ENCODE peak calls at places on chromosome 19, in seven cellular contexts. One of them, this sample, is unnamed.

GRCh38 chr19:33108161-33108560 is 23.8 kb upstream of the WDR88 start:
- DNase-seq in ascending aorta: no peak
- DNase-seq in T-helper 1 cell: no peak
- DNase-seq in NCI-H1092: no peak
- DNase-seq in naive thymus-derived CD8-positive, alpha-beta T cell: no peak
- DNase-seq in activated naive CD4-positive, alpha-beta T cell treated with Interleukin-2 at 50 U/mL for 16 hours: no peak
- DNase-seq in hypothalamus: no peak
- DNase-seq in this sample: no peak

GRCh38 chr19:49987159-49987698 is 26.3 kb upstream of the SIGLEC11 start:
- DNase-seq in activated naive CD4-positive, alpha-beta T cell treated with Interleukin-2 at 50 U/mL for 16 hours: peak
- DNase-seq in naive thymus-derived CD8-positive, alpha-beta T cell: peak
- DNase-seq in ascending aorta: peak
- DNase-seq in T-helper 1 cell: peak
- DNase-seq in NCI-H1092: no peak
- DNase-seq in hypothalamus: peak
- DNase-seq in this sample: peak

GRCh38 chr19:38492147-38492813 is 58.8 kb downstream of the RYR1 start:
- DNase-seq in activated naive CD4-positive, alpha-beta T cell treated with Interleukin-2 at 50 U/mL for 16 hours: no peak
- DNase-seq in naive thymus-derived CD8-positive, alpha-beta T cell: no peak
- DNase-seq in ascending aorta: no peak
- DNase-seq in T-helper 1 cell: no peak
- DNase-seq in NCI-H1092: no peak
- DNase-seq in hypothalamus: no peak
- DNase-seq in this sample: no peak

GRCh38 chr19:2035590-2035991 is 15.5 kb downstream of the MKNK2 start:
- DNase-seq in naive thymus-derived CD8-positive, alpha-beta T cell: no peak
- DNase-seq in hypothalamus: no peak
- DNase-seq in T-helper 1 cell: no peak
- DNase-seq in NCI-H1092: no peak
- DNase-seq in activated naive CD4-positive, alpha-beta T cell treated with Interleukin-2 at 50 U/mL for 16 hours: no peak
- DNase-seq in ascending aorta: no peak
- DNase-seq in this sample: no peak

GRCh38 chr19:30344446-30345425 is 27.4 kb upstream of the ZNF536 start:
- DNase-seq in NCI-H1092: no peak
- DNase-seq in naive thymus-derived CD8-positive, alpha-beta T cell: no peak
- DNase-seq in activated naive CD4-positive, alpha-beta T cell treated with Interleukin-2 at 50 U/mL for 16 hours: no peak
- DNase-seq in hypothalamus: peak
- DNase-seq in ascending aorta: no peak
- DNase-seq in T-helper 1 cell: no peak
- DNase-seq in this sample: no peak

GRCh38 chr19:19179548-19180441 is 9.7 kb upstream of the MEF2B start:
- DNase-seq in NCI-H1092: no peak
- DNase-seq in hypothalamus: no peak
- DNase-seq in activated naive CD4-positive, alpha-beta T cell treated with Interleukin-2 at 50 U/mL for 16 hours: no peak
- DNase-seq in T-helper 1 cell: no peak
- DNase-seq in naive thymus-derived CD8-positive, alpha-beta T cell: no peak
- DNase-seq in ascending aorta: no peak
- DNase-seq in this sample: no peak

GRCh38 chr19:28960586-28960985 is 252.4 kb downstream of the UQCRFS1 start:
- DNase-seq in naive thymus-derived CD8-positive, alpha-beta T cell: no peak
- DNase-seq in T-helper 1 cell: no peak
- DNase-seq in activated naive CD4-positive, alpha-beta T cell treated with Interleukin-2 at 50 U/mL for 16 hours: no peak
- DNase-seq in NCI-H1092: no peak
- DNase-seq in hypothalamus: no peak
- DNase-seq in ascending aorta: no peak
- DNase-seq in this sample: no peak

GRCh38 chr19:42184401-42184861 is 33.0 kb downstream of the DEDD2 start:
- DNase-seq in activated naive CD4-positive, alpha-beta T cell treated with Interleukin-2 at 50 U/mL for 16 hours: peak
- DNase-seq in naive thymus-derived CD8-positive, alpha-beta T cell: peak
- DNase-seq in ascending aorta: no peak
- DNase-seq in hypothalamus: peak
- DNase-seq in T-helper 1 cell: peak
- DNase-seq in NCI-H1092: peak
- DNase-seq in this sample: peak

GRCh38 chr19:58531052-58531600 is 11.5 kb upstream of the ZBTB45 start:
- DNase-seq in T-helper 1 cell: no peak
- DNase-seq in hypothalamus: no peak
- DNase-seq in NCI-H1092: no peak
- DNase-seq in activated naive CD4-positive, alpha-beta T cell treated with Interleukin-2 at 50 U/mL for 16 hours: no peak
- DNase-seq in naive thymus-derived CD8-positive, alpha-beta T cell: no peak
- DNase-seq in ascending aorta: no peak
- DNase-seq in this sample: no peak

GRCh38 chr19:32642771-32643170 is 32.2 kb downstream of the ANKRD27 start:
- DNase-seq in activated naive CD4-positive, alpha-beta T cell treated with Interleukin-2 at 50 U/mL for 16 hours: peak
- DNase-seq in NCI-H1092: no peak
- DNase-seq in naive thymus-derived CD8-positive, alpha-beta T cell: peak
- DNase-seq in ascending aorta: no peak
- DNase-seq in T-helper 1 cell: peak
- DNase-seq in hypothalamus: no peak
- DNase-seq in this sample: no peak

GRCh38 chr19:35153701-35154534 is 617 bp upstream of the FXYD5 start:
- DNase-seq in T-helper 1 cell: peak
- DNase-seq in ascending aorta: no peak
- DNase-seq in NCI-H1092: no peak
- DNase-seq in hypothalamus: no peak
- DNase-seq in naive thymus-derived CD8-positive, alpha-beta T cell: peak
- DNase-seq in activated naive CD4-positive, alpha-beta T cell treated with Interleukin-2 at 50 U/mL for 16 hours: peak
- DNase-seq in this sample: no peak